ENCODE peak calls at places on chromosomes 3 and 15, in nine cellular contexts. E, U, X, T, B, F, R, A and Z are unnamed samples.

GRCh38 chr15:44081223-44082013 is 113.7 kb downstream of the FRMD5 start:
- DNase-seq in E (no peak), U (no peak), X (no peak), T (no peak), B (no peak), F (no peak), R (no peak), A (no peak), Z (no peak)

GRCh38 chr15:40456738-40457137 is 14.0 kb upstream of the CHST14 start:
- DNase-seq in E (no peak), U (no peak), X (no peak), T (no peak), B (no peak), F (peak), R (no peak), A (no peak), Z (no peak)

GRCh38 chr3:44960387-44961026 is 15.5 kb downstream of the ZDHHC3 start:
- DNase-seq in E (no peak), U (peak), X (no peak), T (no peak), B (no peak), F (no peak), R (no peak), A (no peak), Z (no peak)

GRCh38 chr3:123883656-123884257 is 375 bp downstream of the MYLK start:
- DNase-seq in E (no peak), U (no peak), X (no peak), T (no peak), B (no peak), F (peak), R (no peak), A (no peak), Z (peak)

GRCh38 chr3:125051715-125052581 is 3.8 kb downstream of the HEG1 start:
- DNase-seq in E (no peak), U (no peak), X (peak), T (no peak), B (no peak), F (peak), R (no peak), A (peak), Z (no peak)

GRCh38 chr15:64146885-64147681 is 4.4 kb upstream of the SNX22 start:
- DNase-seq in E (no peak), U (no peak), X (no peak), T (no peak), B (no peak), F (no peak), R (no peak), A (no peak), Z (no peak)

GRCh38 chr3:66997560-66998074 is 490 bp upstream of the KBTBD8 start:
- DNase-seq in E (peak), U (peak), X (peak), T (no peak), B (no peak), F (no peak), R (no peak), A (no peak), Z (no peak)

GRCh38 chr3:11718582-11719405 is 75.1 kb upstream of the VGLL4 start:
- DNase-seq in E (peak), U (no peak), X (peak), T (peak), B (peak), F (peak), R (peak), A (no peak), Z (peak)

GRCh38 chr3:18442743-18443669 is 17.9 kb upstream of the SATB1 start:
- DNase-seq in E (no peak), U (no peak), X (peak), T (no peak), B (no peak), F (no peak), R (no peak), A (no peak), Z (no peak)

GRCh38 chr3:184874709-184875644 is 63.0 kb downstream of the VPS8 start:
- DNase-seq in E (peak), U (peak), X (no peak), T (peak), B (no peak), F (no peak), R (peak), A (no peak), Z (no peak)

GRCh38 chr3:157128771-157129671 is 30.9 kb downstream of the CCNL1 start:
- DNase-seq in E (no peak), U (no peak), X (peak), T (no peak), B (no peak), F (peak), R (peak), A (no peak), Z (peak)

GRCh38 chr3:10160346-10160745 is 4.4 kb upstream of the IRAK2 start:
- DNase-seq in E (no peak), U (peak), X (no peak), T (no peak), B (no peak), F (no peak), R (no peak), A (no peak), Z (no peak)

GRCh38 chr15:67021455-67021854 is 43.9 kb upstream of the SMAD3 start:
- DNase-seq in E (no peak), U (no peak), X (no peak), T (no peak), B (no peak), F (no peak), R (no peak), A (no peak), Z (no peak)

GRCh38 chr3:121970047-121970446 is 52.0 kb downstream of the ILDR1 start:
- DNase-seq in E (no peak), U (no peak), X (no peak), T (no peak), B (no peak), F (no peak), R (no peak), A (no peak), Z (no peak)

GRCh38 chr15:98787190-98787589 is 138.9 kb downstream of the IGF1R start:
- DNase-seq in E (no peak), U (no peak), X (no peak), T (no peak), B (no peak), F (no peak), R (no peak), A (no peak), Z (no peak)

GRCh38 chr15:28913171-28913765 is 27.5 kb downstream of the APBA2 start:
- DNase-seq in E (no peak), U (no peak), X (no peak), T (no peak), B (no peak), F (peak), R (peak), A (no peak), Z (no peak)

GRCh38 chr3:50617911-50618481 is 1.0 kb downstream of the MAPKAPK3 start:
- DNase-seq in E (no peak), U (no peak), X (no peak), T (no peak), B (no peak), F (no peak), R (no peak), A (no peak), Z (peak)

GRCh38 chr3:125605771-125606170 is 10.5 kb upstream of the OSBPL11 start:
- DNase-seq in E (no peak), U (no peak), X (no peak), T (no peak), B (no peak), F (no peak), R (no peak), A (no peak), Z (no peak)

GRCh38 chr3:194485471-194485875 is 1.3 kb downstream of the ATP13A3 start:
- DNase-seq in E (peak), U (no peak), X (no peak), T (no peak), B (no peak), F (no peak), R (peak), A (no peak), Z (no peak)

GRCh38 chr15:89419370-89419984 is 76.9 kb downstream of the RHCG start:
- DNase-seq in E (no peak), U (no peak), X (peak), T (no peak), B (no peak), F (no peak), R (peak), A (no peak), Z (peak)